ENCODE peak calls at places on chromosomes 5 and 9, in seven cellular contexts. R is K562, E is right atrium auricular region, W is prostate gland, B is lung, J is pancreas, F is fibroblast of lung. H is an unnamed sample.

GRCh38 chr9:129459550-129460322 is 161.2 kb downstream of the C9orf50 start:
- DNase-seq in R (no peak), E (no peak), W (no peak), B (no peak), J (no peak), F (no peak), H (no peak)

GRCh38 chr9:96317335-96317980 is 15.5 kb upstream of the HSD17B3 start:
- DNase-seq in R (peak; percentile 69), E (no peak), W (peak; percentile 32), B (peak; percentile 36), J (peak; percentile 49), F (peak; percentile 82), H (peak; percentile 54)

GRCh38 chr9:20786807-20787206 is 102.7 kb downstream of the FOCAD start:
- DNase-seq in R (no peak), E (no peak), W (no peak), B (no peak), J (no peak), F (no peak), H (no peak)

GRCh38 chr9:128316421-128316820 is 5.8 kb downstream of the TRUB2 start:
- DNase-seq in R (no peak), E (no peak), W (no peak), B (no peak), J (no peak), F (no peak), H (no peak)

GRCh38 chr9:134661791-134662142 is 20.2 kb downstream of the COL5A1 start:
- DNase-seq in R (no peak), E (peak; percentile 79), W (no peak), B (no peak), J (no peak), F (no peak), H (no peak)

GRCh38 chr9:92977279-92977678 is 30.0 kb downstream of the FGD3 start:
- DNase-seq in R (no peak), E (no peak), W (no peak), B (no peak), J (no peak), F (no peak), H (no peak)

GRCh38 chr5:97553829-97554452 is 370.9 kb upstream of the RIOK2 start:
- DNase-seq in R (no peak), E (no peak), W (no peak), B (no peak), J (no peak), F (peak; percentile 22), H (no peak)

GRCh38 chr9:133569109-133569785 is 34.7 kb downstream of the ADAMTSL2 start:
- DNase-seq in R (peak; percentile 52), E (no peak), W (no peak), B (no peak), J (no peak), F (no peak), H (no peak)

GRCh38 chr5:146101646-146102045 is 3.7 kb downstream of the PLAC8L1 start:
- DNase-seq in R (no peak), E (no peak), W (no peak), B (no peak), J (no peak), F (no peak), H (no peak)

GRCh38 chr5:1681955-1682354 is 117.7 kb downstream of the MRPL36 start:
- DNase-seq in R (no peak), E (no peak), W (no peak), B (no peak), J (no peak), F (no peak), H (peak; percentile 16)

GRCh38 chr9:75467141-75467540 is 378.8 kb downstream of the OSTF1 start:
- DNase-seq in R (no peak), E (no peak), W (no peak), B (no peak), J (no peak), F (no peak), H (no peak)

GRCh38 chr5:34535944-34536628 is 120.0 kb upstream of the RAI14 start:
- DNase-seq in R (no peak), E (no peak), W (no peak), B (no peak), J (no peak), F (no peak), H (no peak)

GRCh38 chr5:135110941-135111596 is 77.0 kb upstream of the PITX1 start:
- DNase-seq in R (no peak), E (no peak), W (no peak), B (no peak), J (no peak), F (no peak), H (no peak)

GRCh38 chr9:16119861-16120641 is 567.2 kb downstream of the CCDC171 start:
- DNase-seq in R (no peak), E (no peak), W (no peak), B (no peak), J (no peak), F (no peak), H (no peak)

GRCh38 chr9:134571946-134572914 is 69.4 kb upstream of the COL5A1 start:
- DNase-seq in R (no peak), E (peak; percentile 42), W (no peak), B (peak; percentile 25), J (peak; percentile 8), F (no peak), H (no peak)

GRCh38 chr5:17189381-17190036 is 27.9 kb upstream of the BASP1 start:
- DNase-seq in R (peak; percentile 69), E (peak; percentile 86), W (peak; percentile 65), B (peak; percentile 76), J (peak; percentile 68), F (peak; percentile 88), H (peak; percentile 93)

GRCh38 chr5:124180523-124181461 is 565.6 kb downstream of the ZNF608 start:
- DNase-seq in R (no peak), E (no peak), W (no peak), B (no peak), J (no peak), F (peak; percentile 44), H (no peak)

GRCh38 chr9:134276463-134277245 is 49.6 kb upstream of the RXRA start:
- DNase-seq in R (no peak), E (no peak), W (no peak), B (no peak), J (no peak), F (no peak), H (no peak)

GRCh38 chr5:155897761-155898160 is 429.2 kb upstream of the SGCD start:
- DNase-seq in R (no peak), E (no peak), W (no peak), B (no peak), J (no peak), F (no peak), H (no peak)

GRCh38 chr5:35131723-35132122 is 84.0 kb upstream of the AGXT2 start:
- DNase-seq in R (no peak), E (no peak), W (no peak), B (no peak), J (no peak), F (no peak), H (no peak)

GRCh38 chr9:4832786-4833579 is 40.2 kb downstream of the RCL1 start:
- DNase-seq in R (no peak), E (no peak), W (no peak), B (no peak), J (no peak), F (peak; percentile 98), H (no peak)

GRCh38 chr9:37905776-37906175 is 1.8 kb upstream of the SLC25A51 start:
- DNase-seq in R (no peak), E (no peak), W (no peak), B (no peak), J (no peak), F (no peak), H (no peak)

GRCh38 chr9:8858250-8859161 is 1058.9 kb upstream of the DMAC1 start:
- DNase-seq in R (no peak), E (no peak), W (no peak), B (no peak), J (no peak), F (no peak), H (no peak)
- H3K27ac ChIP-seq in R (no peak overlapping the region), E (peak overlapping the region; percentile 50), W (no peak overlapping the region), B (peak overlapping the region; percentile 3), J (no peak overlapping the region), F (no peak overlapping the region), H (peak overlapping the region; percentile 46)

DNA sequence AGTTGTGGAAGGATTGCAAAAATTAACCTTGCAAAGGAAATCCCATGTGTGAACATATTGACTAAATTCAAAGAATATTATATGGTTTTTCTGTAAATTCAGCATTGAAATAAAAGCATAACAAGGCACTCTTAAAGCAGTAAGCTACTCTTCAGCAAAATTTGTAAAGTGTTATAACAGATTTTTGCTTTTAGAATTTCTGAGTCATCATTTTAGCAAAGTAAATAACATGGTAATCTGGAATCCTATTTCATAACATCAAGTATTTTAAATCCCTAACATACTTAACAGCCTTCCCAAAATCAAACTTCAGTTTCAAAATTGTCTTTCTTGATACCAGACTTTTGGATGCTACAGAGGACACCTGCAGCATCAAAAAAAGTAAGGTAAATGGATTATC is 436.0 kb upstream of the CDH9 start:
- DNase-seq in R (no peak), E (no peak), W (no peak), B (no peak), J (no peak), F (no peak), H (no peak)
- H3K4me3 ChIP-seq in R (peak overlapping the region; percentile 40), E (no peak overlapping the region), W (no peak overlapping the region), B (no peak overlapping the region), J (no peak overlapping the region), F (no peak overlapping the region), H (no peak overlapping the region)

DNA sequence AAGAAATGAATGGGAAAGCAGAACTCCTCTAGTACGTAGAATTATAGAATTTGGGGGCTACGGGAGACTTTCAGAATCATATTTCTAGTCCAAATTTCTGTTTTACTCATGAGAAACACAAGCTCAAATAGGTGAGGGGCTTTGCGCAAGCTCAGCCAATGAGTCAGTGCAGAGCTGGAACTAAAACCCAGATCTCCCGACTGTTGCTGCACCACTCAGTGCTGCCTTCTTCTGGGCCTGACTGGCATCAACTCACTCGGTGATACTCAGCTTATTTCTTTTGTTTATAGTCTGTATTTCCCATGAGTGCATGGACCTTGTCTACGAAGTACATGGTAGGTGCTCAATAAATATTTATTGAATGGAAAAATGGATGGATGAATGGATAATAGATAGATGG is 280.2 kb downstream of the CDK5RAP2 start:
- DNase-seq in R (no peak), E (no peak), W (no peak), B (peak; percentile 13), J (no peak), F (no peak), H (peak; percentile 29)
- TF ChIP-seq CTCF in R (peak; percentile 20), E (no peak), W (no peak), B (no peak), J (no peak), F (no peak), H (peak; percentile 69)

DNA sequence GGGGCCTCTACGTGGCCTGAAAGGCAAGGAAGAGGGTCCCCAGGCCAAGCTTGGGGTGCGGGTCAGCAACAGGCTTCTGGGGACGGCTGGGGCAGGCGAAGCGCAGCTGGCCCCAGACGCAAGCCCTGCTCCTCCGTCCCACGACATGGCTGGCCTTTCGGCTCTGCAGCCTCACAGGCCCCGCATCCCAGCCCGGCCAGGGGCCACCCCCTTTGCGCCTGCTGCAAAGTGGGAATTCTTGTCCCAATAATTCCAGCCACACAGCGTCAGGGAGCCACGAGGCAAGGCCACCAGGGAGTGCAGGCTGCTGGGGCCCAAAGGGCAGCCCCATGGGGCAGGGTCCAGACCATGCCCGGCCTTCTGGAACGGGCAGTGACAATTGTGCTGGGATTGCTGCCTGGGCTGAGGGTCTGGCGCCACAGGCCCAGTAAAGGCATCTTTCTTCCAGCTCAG is 1.1 kb upstream of the ENTPD2 start:
- DNase-seq in R (no peak), E (no peak), W (no peak), B (no peak), J (no peak), F (no peak), H (no peak)
- H3K27ac ChIP-seq in R (no peak overlapping the region), E (peak overlapping the region; percentile 63), W (peak overlapping the region; percentile 14), B (no peak overlapping the region), J (peak overlapping the region; percentile 68), F (no peak overlapping the region), H (no peak overlapping the region)

H was measured in WERI-Rb-1.